ENCODE peak calls at places on chromosomes 16 and 17, in eight cellular contexts. Y is lung, B is endothelial cell of umbilical vein, U is mesendoderm, D is IMR-90, R is mammary epithelial cell, S is WERI-Rb-1, M is transverse colon. T is an unnamed sample. For H3K27me3, the result is how much of the 10 kb centered on the place peaks cover.

GRCh38 chr16:2740476-2740875 is 12.0 kb upstream of the SRRM2 start:
- DNase-seq in Y (no peak), U (no peak), D (no peak), R (no peak), M (no peak), B (no peak), S (no peak), T (no peak)

GRCh38 chr17:7348478-7349242 is 3.3 kb upstream of the KCTD11 start:
- DNase-seq in B (no peak), R (no peak), M (no peak), S (no peak), D (peak), Y (no peak), U (no peak), T (no peak)

GRCh38 chr17:52209507-52209906 is 51.0 kb upstream of the CA10 start:
- DNase-seq in U (no peak), M (no peak), D (no peak), B (no peak), S (no peak), R (no peak), Y (no peak), T (no peak)

GRCh38 chr16:81190667-81191066 is 47.8 kb upstream of the BCO1 start:
- DNase-seq in S (no peak), U (no peak), D (peak), Y (no peak), M (no peak), R (peak), B (no peak), T (peak)

GRCh38 chr16:85173077-85173980 is 61.1 kb upstream of the CIBAR2 start:
- DNase-seq in B (peak), M (no peak), R (peak), S (peak), Y (no peak), U (peak), D (peak), T (peak)

GRCh38 chr16:15509051-15509592 is 74.7 kb downstream of the BMERB1 start:
- DNase-seq in B (no peak), U (peak), D (no peak), Y (no peak), M (no peak), S (no peak), R (peak), T (peak)

GRCh38 chr17:42846594-42847280 is 2.4 kb downstream of the AOC2 start:
- DNase-seq in D (peak), S (no peak), R (peak), M (no peak), Y (no peak), B (no peak), U (no peak), T (no peak)

GRCh38 chr17:6079155-6079554 is 9.0 kb downstream of the WSCD1 start:
- DNase-seq in U (no peak), Y (no peak), D (no peak), S (peak), M (no peak), R (no peak), B (no peak), T (peak)

GRCh38 chr17:20955437-20956323 is 87.1 kb downstream of the USP22 start:
- DNase-seq in B (peak), S (no peak), R (peak), M (no peak), U (no peak), Y (no peak), D (peak), T (peak)

GRCh38 chr17:2926019-2926650 is 129.9 kb downstream of the RAP1GAP2 start:
- DNase-seq in S (peak), M (no peak), U (no peak), D (peak), B (no peak), Y (no peak), R (peak), T (no peak)

GRCh38 chr17:10888858-10889257 is 51.0 kb upstream of the PIRT start:
- DNase-seq in D (no peak), S (no peak), Y (no peak), M (no peak), U (no peak), B (no peak), R (no peak), T (peak)

GRCh38 chr17:7959503-7960253 is 27.7 kb downstream of the CNTROB start:
- DNase-seq in B (no peak), U (no peak), Y (peak), M (no peak), D (no peak), R (peak), S (no peak), T (no peak)

GRCh38 chr16:54287758-54288591 is 1.4 kb upstream of the IRX3 start:
- DNase-seq in B (no peak), D (no peak), U (peak), M (no peak), S (peak), R (no peak), Y (no peak), T (no peak)

GRCh38 chr16:2824626-2825025 is 5.5 kb upstream of the ZG16B start:
- DNase-seq in R (no peak), B (no peak), Y (no peak), D (no peak), M (peak), U (no peak), S (no peak), T (no peak)

GRCh38 chr16:29023279-29024278 is 38.7 kb downstream of the LAT start:
- DNase-seq in Y (no peak), S (no peak), M (no peak), R (peak), U (no peak), D (peak), B (no peak), T (no peak)

GRCh38 chr16:69477546-69477945 is 53.1 kb downstream of the CYB5B start:
- DNase-seq in D (peak), Y (no peak), S (no peak), M (no peak), R (no peak), U (no peak), B (peak), T (no peak)

GRCh38 chr17:1241904-1242303 is 28.3 kb upstream of the BHLHA9 start:
- DNase-seq in D (peak), R (no peak), Y (no peak), U (no peak), S (no peak), M (no peak), B (no peak), T (no peak)

GRCh38 chr16:66553223-66553622 is 847 bp downstream of the CKLF start:
- DNase-seq in Y (no peak), M (peak), R (no peak), U (no peak), B (peak), D (no peak), S (no peak), T (no peak)
- H3K27ac ChIP-seq in Y (no peak), M (peak), R (no peak), U (no peak), B (peak), D (no peak), S (no peak), T (no peak)

DNA sequence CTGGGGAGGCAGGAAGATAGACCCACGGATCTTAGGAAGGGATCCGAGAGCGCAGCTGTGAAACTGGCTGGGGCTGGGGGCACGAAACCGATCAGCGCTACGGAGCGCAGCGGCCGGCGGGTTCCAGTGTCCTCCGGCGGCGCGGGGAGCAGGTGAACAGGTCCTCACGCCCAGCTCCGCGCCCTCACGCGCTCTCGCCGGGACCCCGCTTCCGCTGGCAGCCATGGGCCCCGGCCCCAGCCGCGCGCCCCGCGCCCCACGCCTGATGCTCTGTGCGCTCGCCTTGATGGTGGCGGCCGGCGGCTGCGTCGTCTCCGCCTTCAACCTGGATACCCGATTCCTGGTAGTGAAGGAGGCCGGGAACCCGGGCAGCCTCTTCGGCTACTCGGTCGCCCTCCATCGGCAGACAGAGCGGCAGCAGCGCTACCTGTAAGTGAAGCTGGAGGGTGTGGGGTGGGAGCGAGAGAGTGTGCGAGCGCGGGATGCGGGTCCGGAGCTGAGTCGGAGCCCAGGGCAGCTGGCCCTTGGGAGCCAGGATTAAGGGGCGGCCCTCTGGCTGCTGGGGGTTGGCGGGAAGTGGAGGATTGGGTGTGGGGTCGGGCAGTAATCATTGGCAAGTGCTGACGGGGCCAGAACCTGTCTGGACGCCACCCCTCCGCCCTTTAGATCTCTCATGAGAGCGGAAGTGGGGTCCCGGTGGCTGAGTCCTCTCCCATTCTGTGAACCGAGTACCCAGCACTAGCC is 479 bp downstream of the ITGA3 start:
- DNase-seq in R (peak), Y (peak), B (peak), U (peak), M (peak), D (peak), S (peak), T (peak)
- H3K4me3 ChIP-seq in R (peak), Y (peak), B (peak), U (peak), M (peak), D (peak), S (peak), T (peak)

GRCh38 chr17:49942918-49943317 is 26.1 kb upstream of the DLX4 start:
- DNase-seq in Y (no peak), R (no peak), U (no peak), B (no peak), M (no peak), S (no peak), D (no peak), T (no peak)

GRCh38 chr17:49939318-49939717 is 29.7 kb upstream of the DLX4 start:
- DNase-seq in R (no peak), S (no peak), B (no peak), Y (no peak), D (no peak), U (no peak), M (no peak), T (no peak)

GRCh38 chr17:49946208-49946607 is 22.8 kb upstream of the DLX4 start:
- DNase-seq in B (no peak), U (no peak), S (no peak), Y (no peak), D (no peak), R (no peak), M (no peak), T (no peak)

GRCh38 chr17:49944451-49944850 is 24.5 kb upstream of the DLX4 start:
- DNase-seq in M (no peak), B (no peak), D (no peak), R (no peak), S (no peak), Y (no peak), U (peak), T (no peak)

GRCh38 chr17:49941427-49941826 is 27.6 kb upstream of the DLX4 start:
- DNase-seq in D (no peak), B (no peak), R (no peak), S (no peak), Y (no peak), U (no peak), M (no peak), T (no peak)
- H3K27me3 ChIP-seq in D (half or more), B (under half), R (under half), S (under half), Y (under half), U (under half), M (half or more), T (under half)

GRCh38 chr16:65042966-65043365 is 78.9 kb downstream of the CDH11 start:
- DNase-seq in R (no peak), M (no peak), B (no peak), U (no peak), D (no peak), Y (no peak), S (no peak), T (no peak)

GRCh38 chr16:65049679-65050078 is 72.2 kb downstream of the CDH11 start:
- DNase-seq in U (no peak), D (no peak), Y (no peak), B (no peak), S (no peak), M (no peak), R (no peak), T (no peak)

DNA sequence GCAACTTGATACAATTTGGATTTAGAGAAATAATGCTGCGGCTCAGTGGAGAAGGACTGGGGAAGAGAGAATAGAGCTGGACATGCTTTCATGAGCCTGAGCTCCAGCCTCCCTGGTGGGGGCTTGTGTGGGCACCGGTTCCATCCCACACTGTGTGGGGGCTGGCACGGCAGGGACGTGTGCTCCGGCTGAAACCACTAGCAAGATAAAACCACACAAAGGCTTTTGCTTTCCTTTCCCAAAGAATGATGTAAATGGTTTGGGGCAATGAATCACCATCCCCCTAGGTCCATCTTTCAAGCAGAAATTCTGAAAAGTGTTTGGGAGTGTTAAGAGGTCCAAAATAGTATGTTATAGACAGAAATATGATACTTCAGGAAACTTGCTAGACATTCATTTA is 77.0 kb downstream of the CDH11 start:
- DNase-seq in R (no peak), Y (no peak), U (no peak), M (no peak), B (no peak), D (peak), S (no peak), T (no peak)
- H3K27ac ChIP-seq in R (no peak), Y (no peak), U (no peak), M (no peak), B (no peak), D (peak), S (no peak), T (no peak)

GRCh38 chr17:81228420-81228819 is 5.7 kb upstream of the CEP131 start:
- DNase-seq in U (no peak), M (no peak), R (no peak), B (no peak), S (no peak), D (no peak), Y (no peak), T (no peak)

GRCh38 chr17:81229666-81229920 is 6.8 kb upstream of the CEP131 start:
- DNase-seq in B (no peak), D (no peak), M (no peak), S (no peak), Y (no peak), R (no peak), U (no peak), T (no peak)

GRCh38 chr17:81230043-81230820 is 7.5 kb upstream of the CEP131 start:
- DNase-seq in U (peak), B (no peak), M (no peak), D (no peak), R (no peak), Y (no peak), S (peak), T (peak)

GRCh38 chr17:81231121-81231645 is 7.7 kb downstream of the TEPSIN start:
- DNase-seq in Y (no peak), R (no peak), M (no peak), B (no peak), S (no peak), U (no peak), D (no peak), T (no peak)

GRCh38 chr17:81228834-81229665 is 6.3 kb upstream of the CEP131 start:
- DNase-seq in M (no peak), D (no peak), U (no peak), Y (no peak), R (no peak), B (no peak), S (no peak), T (no peak)
- H3K4me3 ChIP-seq in M (no peak), D (no peak), U (no peak), Y (no peak), R (no peak), B (no peak), S (no peak), T (no peak)

GRCh38 chr17:76239538-76240274 is 587 bp downstream of the RNF157 start:
- DNase-seq in Y (no peak), S (no peak), U (no peak), M (no peak), R (no peak), B (no peak), D (no peak), T (no peak)

GRCh38 chr17:76241205-76241539 is 879 bp upstream of the RNF157 start:
- DNase-seq in S (no peak), R (no peak), M (peak), B (no peak), Y (no peak), D (no peak), U (no peak), T (no peak)

GRCh38 chr17:76243826-76244679 is 3.8 kb upstream of the RNF157 start:
- DNase-seq in B (no peak), S (no peak), D (no peak), U (no peak), M (no peak), Y (no peak), R (no peak), T (peak)

GRCh38 chr17:76240461-76241204 is at the start of gene RNF157:
- DNase-seq in M (peak), Y (no peak), B (peak), D (peak), R (no peak), U (peak), S (peak), T (peak)

GRCh38 chr17:76241776-76242175 is 1.5 kb upstream of the RNF157 start:
- DNase-seq in B (no peak), R (no peak), S (no peak), U (no peak), M (no peak), D (no peak), Y (no peak), T (peak)
- H3K27me3 ChIP-seq in B (under half), R (under half), S (under half), U (under half), M (under half), D (under half), Y (under half), T (under half)

GRCh38 chr17:15514469-15514868 is 47.0 kb upstream of the CDRT4 start:
- DNase-seq in R (no peak), U (no peak), Y (no peak), B (no peak), M (no peak), S (no peak), D (no peak), T (no peak)
- H3K27ac ChIP-seq in R (no peak), U (no peak), Y (no peak), B (no peak), M (peak), S (no peak), D (no peak), T (no peak)

GRCh38 chr17:44376124-44376523 is 12.5 kb upstream of the FAM171A2 start:
- DNase-seq in S (peak), U (peak), R (no peak), B (peak), D (peak), M (no peak), Y (no peak), T (peak)

GRCh38 chr17:44379887-44380286 is 9.6 kb downstream of the ITGA2B start:
- DNase-seq in U (no peak), Y (no peak), R (no peak), M (no peak), D (no peak), B (no peak), S (no peak), T (no peak)

GRCh38 chr17:44380767-44381166 is 8.7 kb downstream of the ITGA2B start:
- DNase-seq in D (no peak), Y (no peak), U (no peak), R (no peak), S (no peak), B (no peak), M (no peak), T (no peak)

GRCh38 chr17:44376779-44377178 is 12.7 kb downstream of the ITGA2B start:
- DNase-seq in D (no peak), M (no peak), U (no peak), S (no peak), Y (no peak), B (no peak), R (no peak), T (no peak)

DNA sequence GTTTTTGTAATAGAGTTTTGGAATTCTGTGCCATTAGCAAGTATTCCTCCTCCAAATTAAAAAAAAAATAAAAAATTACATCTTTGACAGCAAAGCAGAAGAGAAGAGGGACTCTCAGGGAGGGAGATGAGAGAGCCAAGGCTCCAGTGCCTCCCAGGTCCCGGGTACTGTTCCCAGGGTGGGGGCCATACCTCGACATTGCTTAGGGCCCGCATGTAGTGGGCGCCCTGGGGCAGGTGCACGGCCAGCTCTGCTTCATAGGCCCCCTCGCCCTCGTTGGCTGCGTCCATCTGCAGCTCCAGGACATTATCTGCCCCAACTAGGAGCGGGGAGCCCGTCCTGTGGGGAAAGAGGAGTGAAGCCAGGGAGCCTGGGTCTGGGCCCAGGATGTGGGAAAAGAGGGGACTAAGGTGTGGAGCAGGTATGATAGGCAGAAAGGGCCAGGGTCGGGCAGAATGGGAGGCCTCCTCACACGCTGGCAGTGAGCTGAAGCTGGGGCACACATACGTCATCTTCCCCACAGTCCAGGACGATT is 11.2 kb downstream of the ITGA2B start:
- DNase-seq in U (no peak), S (no peak), D (no peak), M (no peak), B (no peak), Y (no peak), R (no peak), T (no peak)
- H3K4me3 ChIP-seq in U (no peak), S (no peak), D (no peak), M (no peak), B (no peak), Y (no peak), R (no peak), T (no peak)